ENCODE peak calls at places on chromosomes 16 and 17, in five cellular contexts. One of them, this sample, is unnamed.

GRCh38 chr16:68992521-68992920 is 112.9 kb upstream of the HAS3 start:
- DNase-seq in ascending aorta: no peak
- DNase-seq in psoas muscle: no peak
- DNase-seq in heart right ventricle: no peak
- DNase-seq in left ventricle myocardium inferior: no peak
- DNase-seq in this sample: no peak

GRCh38 chr17:79006794-79007503 is 2.6 kb downstream of the CANT1 start:
- DNase-seq in heart right ventricle: no peak
- DNase-seq in left ventricle myocardium inferior: no peak
- DNase-seq in ascending aorta: peak
- DNase-seq in psoas muscle: no peak
- DNase-seq in this sample: no peak

GRCh38 chr17:64002658-64003525 is 4.7 kb downstream of the PRR29 start:
- DNase-seq in psoas muscle: no peak
- DNase-seq in left ventricle myocardium inferior: no peak
- DNase-seq in ascending aorta: peak
- DNase-seq in heart right ventricle: no peak
- DNase-seq in this sample: peak

GRCh38 chr16:79776243-79776884 is 175.8 kb upstream of the MAF start:
- DNase-seq in heart right ventricle: no peak
- DNase-seq in left ventricle myocardium inferior: peak
- DNase-seq in psoas muscle: peak
- DNase-seq in ascending aorta: no peak
- DNase-seq in this sample: no peak

GRCh38 chr16:88276591-88276990 is 106.2 kb upstream of the ZNF469 start:
- DNase-seq in psoas muscle: peak
- DNase-seq in ascending aorta: no peak
- DNase-seq in heart right ventricle: no peak
- DNase-seq in left ventricle myocardium inferior: peak
- DNase-seq in this sample: no peak

GRCh38 chr17:82037113-82037888 is at the start of gene DCXR:
- DNase-seq in left ventricle myocardium inferior: peak
- DNase-seq in ascending aorta: peak
- DNase-seq in psoas muscle: peak
- DNase-seq in heart right ventricle: peak
- DNase-seq in this sample: peak

GRCh38 chr17:42118545-42118944 is 2.6 kb downstream of the KAT2A start:
- DNase-seq in psoas muscle: no peak
- DNase-seq in ascending aorta: no peak
- DNase-seq in heart right ventricle: no peak
- DNase-seq in left ventricle myocardium inferior: no peak
- DNase-seq in this sample: no peak

GRCh38 chr16:85421338-85422123 is 191.6 kb upstream of the GSE1 start:
- DNase-seq in ascending aorta: no peak
- DNase-seq in heart right ventricle: no peak
- DNase-seq in psoas muscle: peak
- DNase-seq in left ventricle myocardium inferior: peak
- DNase-seq in this sample: no peak

GRCh38 chr17:64780096-64781012 is 118.2 kb upstream of the SMURF2 start:
- DNase-seq in ascending aorta: peak
- DNase-seq in left ventricle myocardium inferior: peak
- DNase-seq in psoas muscle: peak
- DNase-seq in heart right ventricle: peak
- DNase-seq in this sample: no peak

GRCh38 chr16:15874745-15875314 is 13.6 kb downstream of the CEP20 start:
- DNase-seq in left ventricle myocardium inferior: peak
- DNase-seq in psoas muscle: peak
- DNase-seq in ascending aorta: peak
- DNase-seq in heart right ventricle: peak
- DNase-seq in this sample: no peak

GRCh38 chr17:21190078-21190477 is 23.9 kb downstream of the TMEM11 start:
- DNase-seq in left ventricle myocardium inferior: no peak
- DNase-seq in psoas muscle: no peak
- DNase-seq in ascending aorta: no peak
- DNase-seq in heart right ventricle: no peak
- DNase-seq in this sample: no peak

GRCh38 chr17:42484304-42484703 is 25.6 kb downstream of the ATP6V0A1 start:
- DNase-seq in left ventricle myocardium inferior: no peak
- DNase-seq in ascending aorta: no peak
- DNase-seq in psoas muscle: no peak
- DNase-seq in heart right ventricle: no peak
- DNase-seq in this sample: no peak

GRCh38 chr17:39150104-39150634 is 1.3 kb downstream of the PLXDC1 start:
- DNase-seq in heart right ventricle: no peak
- DNase-seq in left ventricle myocardium inferior: no peak
- DNase-seq in ascending aorta: no peak
- DNase-seq in psoas muscle: peak
- DNase-seq in this sample: no peak

GRCh38 chr16:15644306-15644961 is 1.5 kb upstream of the MARF1 start:
- DNase-seq in left ventricle myocardium inferior: no peak
- DNase-seq in heart right ventricle: no peak
- DNase-seq in psoas muscle: no peak
- DNase-seq in ascending aorta: no peak
- DNase-seq in this sample: no peak

GRCh38 chr16:22214893-22215292 is 8.8 kb downstream of the EEF2K start:
- DNase-seq in psoas muscle: no peak
- DNase-seq in ascending aorta: no peak
- DNase-seq in left ventricle myocardium inferior: no peak
- DNase-seq in heart right ventricle: no peak
- DNase-seq in this sample: no peak

GRCh38 chr17:45135978-45136791 is 698 bp downstream of the ACBD4 start:
- DNase-seq in left ventricle myocardium inferior: peak
- DNase-seq in ascending aorta: peak
- DNase-seq in psoas muscle: peak
- DNase-seq in heart right ventricle: no peak
- DNase-seq in this sample: no peak

GRCh38 chr17:9101356-9101755 is 80.0 kb downstream of the NTN1 start:
- DNase-seq in ascending aorta: no peak
- DNase-seq in left ventricle myocardium inferior: no peak
- DNase-seq in psoas muscle: no peak
- DNase-seq in heart right ventricle: no peak
- DNase-seq in this sample: no peak

GRCh38 chr17:509316-509715 is 156.7 kb upstream of the RPH3AL start:
- DNase-seq in left ventricle myocardium inferior: no peak
- DNase-seq in heart right ventricle: no peak
- DNase-seq in psoas muscle: no peak
- DNase-seq in ascending aorta: no peak
- DNase-seq in this sample: no peak

GRCh38 chr17:16398270-16399267 is 16.8 kb upstream of the TRPV2 start:
- DNase-seq in psoas muscle: peak
- DNase-seq in heart right ventricle: no peak
- DNase-seq in left ventricle myocardium inferior: no peak
- DNase-seq in ascending aorta: no peak
- DNase-seq in this sample: no peak

GRCh38 chr17:39132192-39132600 is 19.2 kb downstream of the PLXDC1 start:
- DNase-seq in heart right ventricle: peak
- DNase-seq in psoas muscle: peak
- DNase-seq in ascending aorta: no peak
- DNase-seq in left ventricle myocardium inferior: no peak
- DNase-seq in this sample: no peak

GRCh38 chr16:275041-275621 is 613 bp downstream of the RGS11 start:
- DNase-seq in heart right ventricle: no peak
- DNase-seq in ascending aorta: no peak
- DNase-seq in left ventricle myocardium inferior: no peak
- DNase-seq in psoas muscle: no peak
- DNase-seq in this sample: no peak

GRCh38 chr17:81513669-81514484 is 1.3 kb upstream of the ACTG1 start:
- DNase-seq in psoas muscle: peak
- DNase-seq in left ventricle myocardium inferior: peak
- DNase-seq in ascending aorta: peak
- DNase-seq in heart right ventricle: peak
- DNase-seq in this sample: no peak

GRCh38 chr16:4795181-4795827 is at the start of gene SMIM22:
- DNase-seq in left ventricle myocardium inferior: no peak
- DNase-seq in psoas muscle: no peak
- DNase-seq in ascending aorta: no peak
- DNase-seq in heart right ventricle: no peak
- DNase-seq in this sample: no peak

GRCh38 chr16:87528690-87529579 is 36.1 kb upstream of the ZCCHC14 start:
- DNase-seq in heart right ventricle: no peak
- DNase-seq in ascending aorta: no peak
- DNase-seq in psoas muscle: no peak
- DNase-seq in left ventricle myocardium inferior: no peak
- DNase-seq in this sample: no peak

GRCh38 chr16:73101568-73101967 is 53.6 kb upstream of the ZFHX3 start:
- DNase-seq in left ventricle myocardium inferior: no peak
- DNase-seq in ascending aorta: no peak
- DNase-seq in psoas muscle: no peak
- DNase-seq in heart right ventricle: no peak
- DNase-seq in this sample: no peak

GRCh38 chr16:11025120-11025531 is 80.8 kb downstream of the CLEC16A start:
- DNase-seq in ascending aorta: no peak
- DNase-seq in heart right ventricle: no peak
- DNase-seq in left ventricle myocardium inferior: no peak
- DNase-seq in psoas muscle: no peak
- DNase-seq in this sample: no peak

GRCh38 chr16:58738672-58739296 is 4.7 kb upstream of the GOT2 start:
- DNase-seq in psoas muscle: no peak
- DNase-seq in left ventricle myocardium inferior: no peak
- DNase-seq in heart right ventricle: no peak
- DNase-seq in ascending aorta: no peak
- DNase-seq in this sample: no peak

GRCh38 chr17:55572599-55572998 is 61.3 kb upstream of the SMIM36 start:
- DNase-seq in ascending aorta: no peak
- DNase-seq in heart right ventricle: no peak
- DNase-seq in psoas muscle: no peak
- DNase-seq in left ventricle myocardium inferior: no peak
- DNase-seq in this sample: no peak

GRCh38 chr16:4877298-4877685 is 30.0 kb downstream of the UBN1 start:
- DNase-seq in ascending aorta: no peak
- DNase-seq in psoas muscle: no peak
- DNase-seq in heart right ventricle: no peak
- DNase-seq in left ventricle myocardium inferior: no peak
- DNase-seq in this sample: no peak

GRCh38 chr17:78933959-78934568 is 8.9 kb upstream of the TIMP2 start:
- DNase-seq in ascending aorta: peak
- DNase-seq in psoas muscle: peak
- DNase-seq in left ventricle myocardium inferior: peak
- DNase-seq in heart right ventricle: peak
- DNase-seq in this sample: peak

GRCh38 chr17:41547921-41548843 is 20.1 kb upstream of the KRT19 start:
- DNase-seq in heart right ventricle: peak
- DNase-seq in psoas muscle: peak
- DNase-seq in left ventricle myocardium inferior: no peak
- DNase-seq in ascending aorta: peak
- DNase-seq in this sample: peak

GRCh38 chr16:24609740-24610420 is 70.5 kb downstream of the RBBP6 start:
- DNase-seq in ascending aorta: peak
- DNase-seq in psoas muscle: peak
- DNase-seq in heart right ventricle: peak
- DNase-seq in left ventricle myocardium inferior: peak
- DNase-seq in this sample: no peak

GRCh38 chr17:48560452-48560817 is 15.5 kb upstream of the HOXB2 start:
- DNase-seq in heart right ventricle: no peak
- DNase-seq in left ventricle myocardium inferior: no peak
- DNase-seq in psoas muscle: no peak
- DNase-seq in ascending aorta: no peak
- DNase-seq in this sample: no peak

GRCh38 chr17:28347261-28347891 is 10.0 kb downstream of the POLDIP2 start:
- DNase-seq in ascending aorta: no peak
- DNase-seq in heart right ventricle: no peak
- DNase-seq in left ventricle myocardium inferior: no peak
- DNase-seq in psoas muscle: no peak
- DNase-seq in this sample: no peak

GRCh38 chr17:80395402-80396151 is 19.4 kb upstream of the ENDOV start:
- DNase-seq in left ventricle myocardium inferior: no peak
- DNase-seq in psoas muscle: no peak
- DNase-seq in ascending aorta: no peak
- DNase-seq in heart right ventricle: no peak
- DNase-seq in this sample: no peak

GRCh38 chr16:69395859-69396186 is 10.0 kb upstream of the TERF2 start:
- DNase-seq in psoas muscle: no peak
- DNase-seq in ascending aorta: no peak
- DNase-seq in heart right ventricle: no peak
- DNase-seq in left ventricle myocardium inferior: no peak
- DNase-seq in this sample: no peak

DNA sequence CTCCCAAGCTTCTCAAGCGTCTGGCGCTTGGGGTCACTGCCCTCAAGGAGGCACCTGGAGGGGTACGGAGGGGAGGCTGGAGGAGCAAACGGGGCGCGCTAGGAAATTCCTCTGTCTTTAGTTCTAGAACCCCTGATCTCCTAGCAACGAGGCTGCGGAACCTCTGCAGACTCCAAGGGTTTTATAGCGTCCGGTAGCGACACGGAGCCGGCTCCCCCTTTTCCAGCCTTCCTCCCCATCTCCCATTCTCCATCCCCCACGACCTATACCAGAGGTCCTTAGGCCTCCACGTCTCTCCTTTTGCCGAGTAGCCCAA is 601 bp upstream of the CDIPT start:
- DNase-seq in ascending aorta: no peak
- DNase-seq in left ventricle myocardium inferior: no peak
- DNase-seq in heart right ventricle: no peak
- DNase-seq in psoas muscle: no peak
- DNase-seq in this sample: no peak
- H3K4me3 ChIP-seq in ascending aorta: peak
- H3K4me3 ChIP-seq in left ventricle myocardium inferior: peak
- H3K4me3 ChIP-seq in heart right ventricle: no peak
- H3K4me3 ChIP-seq in psoas muscle: peak
- H3K4me3 ChIP-seq in this sample: peak

GRCh38 chr17:67679721-67680120 is 38.0 kb upstream of the NOL11 start:
- DNase-seq in psoas muscle: no peak
- DNase-seq in ascending aorta: no peak
- DNase-seq in left ventricle myocardium inferior: no peak
- DNase-seq in heart right ventricle: no peak
- DNase-seq in this sample: no peak

GRCh38 chr17:67680445-67681224 is 37.1 kb upstream of the NOL11 start:
- DNase-seq in psoas muscle: no peak
- DNase-seq in ascending aorta: no peak
- DNase-seq in heart right ventricle: no peak
- DNase-seq in left ventricle myocardium inferior: no peak
- DNase-seq in this sample: no peak

GRCh38 chr17:67682196-67682595 is 35.5 kb upstream of the NOL11 start:
- DNase-seq in left ventricle myocardium inferior: no peak
- DNase-seq in heart right ventricle: no peak
- DNase-seq in psoas muscle: no peak
- DNase-seq in ascending aorta: no peak
- DNase-seq in this sample: no peak

GRCh38 chr17:67675481-67675880 is 42.3 kb upstream of the NOL11 start:
- DNase-seq in ascending aorta: no peak
- DNase-seq in left ventricle myocardium inferior: no peak
- DNase-seq in psoas muscle: no peak
- DNase-seq in heart right ventricle: peak
- DNase-seq in this sample: no peak

GRCh38 chr17:67679225-67679624 is 38.5 kb upstream of the NOL11 start:
- DNase-seq in left ventricle myocardium inferior: no peak
- DNase-seq in psoas muscle: no peak
- DNase-seq in heart right ventricle: no peak
- DNase-seq in ascending aorta: no peak
- DNase-seq in this sample: no peak
- H3K27ac ChIP-seq in left ventricle myocardium inferior: no peak
- H3K27ac ChIP-seq in psoas muscle: no peak
- H3K27ac ChIP-seq in heart right ventricle: no peak
- H3K27ac ChIP-seq in ascending aorta: no peak
- H3K27ac ChIP-seq in this sample: no peak

GRCh38 chr16:49608801-49609200 is 235.2 kb downstream of the C16orf78 start:
- DNase-seq in left ventricle myocardium inferior: no peak
- DNase-seq in heart right ventricle: peak
- DNase-seq in ascending aorta: peak
- DNase-seq in psoas muscle: peak
- DNase-seq in this sample: peak
- TF ChIP-seq CTCF in left ventricle myocardium inferior: peak
- TF ChIP-seq CTCF in heart right ventricle: peak
- TF ChIP-seq CTCF in ascending aorta: no peak
- TF ChIP-seq CTCF in psoas muscle: peak
- TF ChIP-seq CTCF in this sample: no peak

GRCh38 chr16:2962334-2963073 is 1.6 kb upstream of the KREMEN2 start:
- DNase-seq in psoas muscle: peak
- DNase-seq in heart right ventricle: no peak
- DNase-seq in left ventricle myocardium inferior: no peak
- DNase-seq in ascending aorta: no peak
- DNase-seq in this sample: no peak
- H3K4me3 ChIP-seq in psoas muscle: peak
- H3K4me3 ChIP-seq in heart right ventricle: no peak
- H3K4me3 ChIP-seq in left ventricle myocardium inferior: no peak
- H3K4me3 ChIP-seq in ascending aorta: no peak
- H3K4me3 ChIP-seq in this sample: no peak